ENCODE peak calls at places on chromosomes 11 and 22, in nine cellular contexts. M is aorta; P is naive thymus-derived CD4-positive, alpha-beta T cell; U is SJSA1; G is RWPE1; L is endodermal cell; A is brain microvascular endothelial cell; I is gastrocnemius medialis; C is astrocyte. Q is an unnamed sample.

GRCh38 chr22:45398214-45398613 is 15.2 kb downstream of the SMC1B start:
- DNase-seq in P (no peak), I (no peak), M (no peak), G (no peak), U (no peak), L (no peak), A (no peak), C (no peak), Q (no peak)

GRCh38 chr11:11207428-11207827 is 145.6 kb downstream of the CSNK2A3 start:
- DNase-seq in A (no peak), I (no peak), U (no peak), L (no peak), M (no peak), G (no peak), C (no peak), P (no peak), Q (no peak)

GRCh38 chr11:122853971-122854446 is 15.7 kb downstream of the CRTAM start:
- DNase-seq in G (peak; percentile 77), L (peak; percentile 82), A (peak; percentile 80), U (peak; percentile 32), P (peak; percentile 43), M (no peak), C (peak; percentile 65), I (no peak), Q (peak; percentile 30)

GRCh38 chr22:26393929-26394328 is 35.1 kb upstream of the ASPHD2 start:
- DNase-seq in M (no peak), C (no peak), I (no peak), U (no peak), L (peak; percentile 59), G (no peak), P (no peak), A (no peak), Q (no peak)

GRCh38 chr11:74678591-74679512 is 52.4 kb downstream of the CHRDL2 start:
- DNase-seq in P (no peak), I (no peak), C (peak; percentile 30), M (no peak), G (no peak), L (peak; percentile 26), U (peak; percentile 14), A (no peak), Q (peak; percentile 46)

GRCh38 chr11:45104006-45104789 is 42.2 kb upstream of the PRDM11 start:
- DNase-seq in L (no peak), U (peak; percentile 35), C (no peak), P (no peak), G (no peak), A (no peak), M (no peak), I (no peak), Q (no peak)

GRCh38 chr11:75583710-75584658 is 21.9 kb downstream of the SERPINH1 start:
- DNase-seq in C (peak; percentile 76), L (peak; percentile 91), P (no peak), M (peak; percentile 86), G (no peak), A (no peak), U (no peak), I (peak; percentile 55), Q (peak; percentile 87)

GRCh38 chr11:14653090-14653489 is 9.5 kb downstream of the PDE3B start:
- DNase-seq in I (no peak), L (no peak), G (no peak), U (no peak), A (no peak), M (no peak), P (no peak), C (no peak), Q (no peak)

GRCh38 chr22:29842740-29843139 is 4.7 kb upstream of the ASCC2 start:
- DNase-seq in L (no peak), G (peak; percentile 70), M (no peak), A (peak; percentile 96), P (no peak), I (no peak), C (peak; percentile 92), U (peak; percentile 89), Q (peak; percentile 54)

GRCh38 chr22:46050451-46050845 is 73.5 kb upstream of the WNT7B start:
- DNase-seq in P (no peak), C (no peak), U (no peak), I (peak; percentile 4), M (no peak), L (peak; percentile 14), A (no peak), G (no peak), Q (no peak)

GRCh38 chr11:63532799-63533475 is 3.7 kb upstream of the PLAAT4 start:
- DNase-seq in C (peak; percentile 53), U (no peak), I (no peak), A (no peak), L (no peak), G (no peak), M (no peak), P (no peak), Q (no peak)

DNA sequence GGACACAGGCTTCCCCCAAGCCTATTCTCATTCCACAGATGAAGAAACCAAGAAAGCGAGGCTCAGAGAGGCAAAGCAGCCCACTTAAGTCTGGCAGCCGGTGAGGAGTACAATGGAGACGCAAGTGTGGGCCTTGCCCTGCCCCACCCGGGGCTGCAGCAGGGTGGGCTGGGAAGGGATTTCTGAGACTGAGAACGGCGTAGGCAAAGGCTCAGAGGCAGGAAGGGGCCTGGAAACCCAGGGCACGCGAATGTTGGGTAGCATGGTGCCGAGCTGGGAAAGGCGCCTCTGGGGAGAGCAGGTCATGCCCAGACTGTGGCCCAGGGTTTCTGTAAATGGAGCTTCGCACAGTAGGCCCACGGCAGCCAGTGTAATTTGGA is 47.5 kb upstream of the SHISAL1 start:
- DNase-seq in C (no peak), L (peak; percentile 21), G (no peak), A (no peak), U (no peak), P (no peak), M (no peak), I (no peak), Q (no peak)
- H3K27ac ChIP-seq in C (peak overlapping the region; percentile 55), L (no peak overlapping the region), G (peak overlapping the region; percentile 100), A (no peak overlapping the region), U (peak overlapping the region; percentile 89), P (no peak overlapping the region), M (peak overlapping the region; percentile 89), I (no peak overlapping the region), Q (peak overlapping the region; percentile 71)

DNA sequence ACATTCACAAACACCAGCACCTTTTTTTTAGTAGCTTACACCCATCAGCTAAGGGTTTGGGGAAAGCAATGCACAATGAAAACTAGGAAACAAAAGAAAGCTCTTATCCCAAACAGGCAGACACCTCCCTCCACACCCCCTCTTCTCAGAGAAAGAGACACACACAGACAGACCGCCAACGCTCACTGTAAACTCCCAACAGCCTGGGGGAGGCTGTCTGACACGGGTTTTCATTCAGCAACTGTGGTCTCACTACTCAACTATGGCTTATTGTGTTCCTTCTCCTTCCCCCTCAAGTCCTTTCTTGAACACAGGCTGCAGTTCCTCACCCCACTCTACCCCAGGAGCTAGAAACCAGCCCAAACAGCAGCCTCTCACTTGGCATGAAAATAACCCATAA is 123.4 kb downstream of the C11orf58 start:
- DNase-seq in P (no peak), C (no peak), L (no peak), G (no peak), I (no peak), U (no peak), M (no peak), A (no peak), Q (no peak)
- H3K27ac ChIP-seq in P (no peak overlapping the region), C (no peak overlapping the region), L (peak overlapping the region; percentile 4), G (no peak overlapping the region), I (no peak overlapping the region), U (no peak overlapping the region), M (no peak overlapping the region), A (no peak overlapping the region), Q (no peak overlapping the region)

DNA sequence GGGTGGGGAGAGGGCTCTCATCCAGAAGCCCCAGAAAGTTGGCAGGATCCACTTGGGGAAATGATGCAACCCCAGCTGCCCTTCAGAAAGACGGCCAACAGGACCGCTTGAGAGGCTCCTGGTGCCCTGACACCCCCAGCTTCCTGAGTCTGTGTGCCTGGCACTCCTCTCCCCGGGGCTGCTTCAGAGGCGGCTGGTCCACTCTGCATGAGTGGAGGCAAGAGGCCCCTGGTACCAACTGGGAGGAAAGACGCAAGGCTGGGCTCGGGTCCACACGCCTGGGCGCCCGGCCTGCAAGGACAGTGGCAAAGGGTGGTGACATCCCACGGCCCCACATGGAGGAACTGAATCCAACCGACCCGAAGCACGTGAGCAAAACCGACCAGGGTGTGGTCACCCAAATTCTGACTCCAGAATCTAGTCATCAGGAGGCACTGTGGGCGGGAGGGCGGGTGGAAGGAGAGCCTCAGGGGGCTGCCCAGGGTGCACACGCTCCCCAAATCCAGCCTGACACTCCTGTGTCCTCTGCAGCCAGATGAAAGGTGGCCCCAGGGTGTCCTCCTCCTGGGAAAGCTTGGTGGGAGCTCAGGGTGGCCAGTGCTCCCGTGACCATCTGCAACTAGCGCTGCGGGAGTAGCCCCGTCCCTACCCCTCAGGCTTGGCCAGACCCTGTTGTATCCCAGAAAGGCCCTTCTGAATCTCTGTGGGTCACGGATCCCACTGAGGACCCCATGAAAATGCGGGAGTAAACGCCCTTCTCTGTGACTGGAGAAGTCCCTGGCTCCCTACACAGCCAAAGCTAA is 3.7 kb downstream of the RNH1 start:
- DNase-seq in I (peak; percentile 71), C (no peak), P (no peak), G (peak; percentile 23), A (no peak), M (peak; percentile 89), L (peak; percentile 32), U (no peak), Q (peak; percentile 76)
- H3K27ac ChIP-seq in I (peak overlapping the region; percentile 100), C (no peak overlapping the region), P (no peak overlapping the region), G (peak overlapping the region; percentile 98), A (peak overlapping the region; percentile 15), M (peak overlapping the region; percentile 50), L (no peak overlapping the region), U (no peak overlapping the region), Q (peak overlapping the region; percentile 96)

GRCh38 chr11:12832828-12833227 is 158.6 kb downstream of the TEAD1 start:
- DNase-seq in I (no peak), L (no peak), A (no peak), M (no peak), P (no peak), G (no peak), C (no peak), U (no peak), Q (no peak)

GRCh38 chr11:12835286-12835685 is 161.1 kb downstream of the TEAD1 start:
- DNase-seq in A (no peak), M (no peak), C (no peak), P (no peak), U (no peak), L (no peak), I (no peak), G (no peak), Q (no peak)

GRCh38 chr11:12834630-12835029 is 160.4 kb downstream of the TEAD1 start:
- DNase-seq in A (no peak), I (no peak), U (no peak), C (no peak), G (no peak), L (no peak), P (no peak), M (no peak), Q (no peak)

GRCh38 chr11:12831471-12832202 is 157.4 kb downstream of the TEAD1 start:
- DNase-seq in U (no peak), I (no peak), M (no peak), L (no peak), A (no peak), P (no peak), G (no peak), C (no peak), Q (no peak)

DNA sequence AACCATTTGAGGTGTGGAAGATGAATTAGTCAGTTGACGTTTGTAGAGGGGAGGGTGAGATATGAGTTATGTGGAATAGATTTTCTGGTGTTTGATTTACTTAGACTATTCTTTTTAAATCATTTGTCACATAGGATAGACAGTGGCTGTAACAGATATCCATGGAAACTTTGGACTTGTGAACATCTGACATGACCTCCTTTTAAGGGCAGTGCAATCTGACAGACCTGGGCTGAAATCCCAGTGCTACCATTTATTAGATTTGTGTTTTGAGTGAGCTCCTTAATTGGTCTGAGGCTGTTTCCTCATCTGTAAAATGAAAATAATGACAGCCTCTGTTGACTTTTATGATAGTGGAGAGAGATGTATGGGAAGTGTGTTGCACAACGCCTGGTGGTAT is 159.9 kb downstream of the TEAD1 start:
- DNase-seq in C (no peak), I (no peak), A (no peak), U (no peak), P (no peak), M (no peak), L (no peak), G (no peak), Q (no peak)
- H3K27ac ChIP-seq in C (no peak overlapping the region), I (no peak overlapping the region), A (no peak overlapping the region), U (no peak overlapping the region), P (no peak overlapping the region), M (no peak overlapping the region), L (no peak overlapping the region), G (no peak overlapping the region), Q (no peak overlapping the region)